ENCODE peak calls at places on chromosomes 12 and 14, in nine cellular contexts. One of them, this sample, is unnamed.

GRCh38 chr12:69366796-69367195 is 7.3 kb downstream of the YEATS4 start:
- DNase-seq in aorta: no peak
- DNase-seq in lung: no peak
- DNase-seq in transverse colon: no peak
- DNase-seq in neural progenitor cell: no peak
- DNase-seq in breast epithelium: no peak
- DNase-seq in AG04450: no peak
- DNase-seq in A549: no peak
- DNase-seq in fibroblast of lung: no peak
- DNase-seq in this sample: no peak

GRCh38 chr14:75426332-75427125 is 1.3 kb upstream of the JDP2 start:
- DNase-seq in neural progenitor cell: no peak
- DNase-seq in aorta: no peak
- DNase-seq in breast epithelium: no peak
- DNase-seq in AG04450: no peak
- DNase-seq in lung: no peak
- DNase-seq in fibroblast of lung: no peak
- DNase-seq in transverse colon: no peak
- DNase-seq in A549: no peak
- DNase-seq in this sample: no peak

GRCh38 chr12:15899282-15899870 is 11.8 kb upstream of the DERA start:
- DNase-seq in breast epithelium: no peak
- DNase-seq in lung: no peak
- DNase-seq in fibroblast of lung: peak
- DNase-seq in transverse colon: no peak
- DNase-seq in A549: no peak
- DNase-seq in aorta: no peak
- DNase-seq in AG04450: no peak
- DNase-seq in neural progenitor cell: peak
- DNase-seq in this sample: no peak

GRCh38 chr12:59698599-59698998 is 102.8 kb downstream of the SLC16A7 start:
- DNase-seq in A549: no peak
- DNase-seq in fibroblast of lung: peak
- DNase-seq in breast epithelium: no peak
- DNase-seq in transverse colon: no peak
- DNase-seq in lung: no peak
- DNase-seq in aorta: no peak
- DNase-seq in neural progenitor cell: no peak
- DNase-seq in AG04450: peak
- DNase-seq in this sample: no peak

GRCh38 chr12:116880817-116881324 is 370 bp downstream of the HRK start:
- DNase-seq in A549: peak
- DNase-seq in AG04450: no peak
- DNase-seq in transverse colon: peak
- DNase-seq in fibroblast of lung: peak
- DNase-seq in lung: no peak
- DNase-seq in neural progenitor cell: peak
- DNase-seq in aorta: no peak
- DNase-seq in breast epithelium: no peak
- DNase-seq in this sample: no peak

GRCh38 chr12:3097186-3097804 is 20.1 kb downstream of the TSPAN9 start:
- DNase-seq in neural progenitor cell: no peak
- DNase-seq in breast epithelium: no peak
- DNase-seq in A549: no peak
- DNase-seq in AG04450: no peak
- DNase-seq in lung: peak
- DNase-seq in aorta: peak
- DNase-seq in transverse colon: peak
- DNase-seq in fibroblast of lung: peak
- DNase-seq in this sample: no peak

GRCh38 chr14:91108941-91109611 is 4.8 kb upstream of the DGLUCY start:
- DNase-seq in AG04450: no peak
- DNase-seq in neural progenitor cell: no peak
- DNase-seq in lung: no peak
- DNase-seq in fibroblast of lung: no peak
- DNase-seq in aorta: peak
- DNase-seq in breast epithelium: peak
- DNase-seq in transverse colon: peak
- DNase-seq in A549: no peak
- DNase-seq in this sample: no peak

GRCh38 chr12:54572881-54573280 is 15.6 kb downstream of the PPP1R1A start:
- DNase-seq in breast epithelium: no peak
- DNase-seq in neural progenitor cell: no peak
- DNase-seq in lung: no peak
- DNase-seq in fibroblast of lung: no peak
- DNase-seq in transverse colon: no peak
- DNase-seq in aorta: no peak
- DNase-seq in AG04450: no peak
- DNase-seq in A549: no peak
- DNase-seq in this sample: no peak

GRCh38 chr12:47079365-47079893 is at the start of gene PCED1B:
- DNase-seq in fibroblast of lung: peak
- DNase-seq in breast epithelium: peak
- DNase-seq in A549: no peak
- DNase-seq in neural progenitor cell: peak
- DNase-seq in aorta: peak
- DNase-seq in transverse colon: peak
- DNase-seq in lung: peak
- DNase-seq in AG04450: no peak
- DNase-seq in this sample: no peak

GRCh38 chr12:70383484-70383883 is 17.4 kb downstream of the KCNMB4 start:
- DNase-seq in lung: no peak
- DNase-seq in fibroblast of lung: no peak
- DNase-seq in A549: no peak
- DNase-seq in neural progenitor cell: no peak
- DNase-seq in AG04450: no peak
- DNase-seq in aorta: no peak
- DNase-seq in breast epithelium: no peak
- DNase-seq in transverse colon: no peak
- DNase-seq in this sample: no peak

GRCh38 chr14:55843718-55844403 is 263.9 kb downstream of the KTN1 start:
- DNase-seq in fibroblast of lung: peak
- DNase-seq in neural progenitor cell: no peak
- DNase-seq in lung: no peak
- DNase-seq in A549: no peak
- DNase-seq in transverse colon: no peak
- DNase-seq in breast epithelium: no peak
- DNase-seq in AG04450: no peak
- DNase-seq in aorta: no peak
- DNase-seq in this sample: no peak

GRCh38 chr12:94187351-94187750 is 39.0 kb downstream of the PLXNC1 start:
- DNase-seq in A549: no peak
- DNase-seq in transverse colon: no peak
- DNase-seq in neural progenitor cell: no peak
- DNase-seq in fibroblast of lung: peak
- DNase-seq in lung: no peak
- DNase-seq in AG04450: no peak
- DNase-seq in aorta: no peak
- DNase-seq in breast epithelium: no peak
- DNase-seq in this sample: no peak
- H3K27ac ChIP-seq in A549: no peak
- H3K27ac ChIP-seq in transverse colon: no peak
- H3K27ac ChIP-seq in neural progenitor cell: no peak
- H3K27ac ChIP-seq in fibroblast of lung: no peak
- H3K27ac ChIP-seq in lung: no peak
- H3K27ac ChIP-seq in AG04450: no peak
- H3K27ac ChIP-seq in aorta: no peak
- H3K27ac ChIP-seq in breast epithelium: no peak
- H3K27ac ChIP-seq in this sample: no peak

GRCh38 chr12:109137055-109137454 is 20.7 kb downstream of the ACACB start:
- DNase-seq in lung: no peak
- DNase-seq in breast epithelium: no peak
- DNase-seq in aorta: no peak
- DNase-seq in A549: no peak
- DNase-seq in transverse colon: no peak
- DNase-seq in fibroblast of lung: no peak
- DNase-seq in neural progenitor cell: no peak
- DNase-seq in AG04450: no peak
- DNase-seq in this sample: no peak
- H3K27ac ChIP-seq in lung: no peak
- H3K27ac ChIP-seq in breast epithelium: peak
- H3K27ac ChIP-seq in aorta: no peak
- H3K27ac ChIP-seq in A549: no peak
- H3K27ac ChIP-seq in transverse colon: peak
- H3K27ac ChIP-seq in fibroblast of lung: no peak
- H3K27ac ChIP-seq in neural progenitor cell: no peak
- H3K27ac ChIP-seq in AG04450: no peak
- H3K27ac ChIP-seq in this sample: no peak

GRCh38 chr14:99737451-99737951 is 53.4 kb downstream of the CYP46A1 start:
- DNase-seq in lung: peak
- DNase-seq in A549: peak
- DNase-seq in AG04450: no peak
- DNase-seq in fibroblast of lung: no peak
- DNase-seq in neural progenitor cell: no peak
- DNase-seq in aorta: peak
- DNase-seq in transverse colon: no peak
- DNase-seq in breast epithelium: no peak
- DNase-seq in this sample: peak
- H3K27ac ChIP-seq in lung: peak
- H3K27ac ChIP-seq in A549: peak
- H3K27ac ChIP-seq in AG04450: no peak
- H3K27ac ChIP-seq in fibroblast of lung: no peak
- H3K27ac ChIP-seq in neural progenitor cell: no peak
- H3K27ac ChIP-seq in aorta: peak
- H3K27ac ChIP-seq in transverse colon: peak
- H3K27ac ChIP-seq in breast epithelium: no peak
- H3K27ac ChIP-seq in this sample: peak

DNA sequence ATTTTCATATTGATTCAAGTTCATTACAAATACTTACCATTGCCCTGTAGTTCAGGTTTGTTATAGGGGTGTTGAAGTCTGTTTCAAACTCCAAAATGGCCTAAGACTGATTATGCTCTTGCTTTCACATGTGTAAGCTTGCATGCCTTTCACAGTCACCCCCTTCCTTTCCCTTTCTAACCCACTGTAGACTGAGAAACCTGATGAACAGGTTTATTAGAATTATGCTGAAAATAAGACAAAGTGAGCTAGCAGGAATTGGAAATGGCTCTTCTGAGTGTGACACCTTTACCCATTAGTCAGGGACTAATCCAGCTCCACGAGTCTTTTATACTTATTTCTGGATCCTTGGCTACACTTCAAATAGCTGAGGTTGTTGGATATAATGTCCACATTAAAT is 38.9 kb downstream of the FBXO33 start:
- DNase-seq in A549: no peak
- DNase-seq in neural progenitor cell: no peak
- DNase-seq in transverse colon: no peak
- DNase-seq in fibroblast of lung: no peak
- DNase-seq in lung: no peak
- DNase-seq in AG04450: no peak
- DNase-seq in aorta: no peak
- DNase-seq in breast epithelium: no peak
- DNase-seq in this sample: no peak
- H3K27ac ChIP-seq in A549: no peak
- H3K27ac ChIP-seq in neural progenitor cell: no peak
- H3K27ac ChIP-seq in transverse colon: no peak
- H3K27ac ChIP-seq in fibroblast of lung: no peak
- H3K27ac ChIP-seq in lung: no peak
- H3K27ac ChIP-seq in AG04450: no peak
- H3K27ac ChIP-seq in aorta: no peak
- H3K27ac ChIP-seq in breast epithelium: no peak
- H3K27ac ChIP-seq in this sample: no peak

GRCh38 chr12:57470970-57471656 is 8.6 kb downstream of the ARHGAP9 start:
- DNase-seq in lung: no peak
- DNase-seq in fibroblast of lung: no peak
- DNase-seq in AG04450: no peak
- DNase-seq in transverse colon: peak
- DNase-seq in A549: no peak
- DNase-seq in aorta: no peak
- DNase-seq in neural progenitor cell: no peak
- DNase-seq in breast epithelium: no peak
- DNase-seq in this sample: no peak
- H3K27ac ChIP-seq in lung: no peak
- H3K27ac ChIP-seq in fibroblast of lung: no peak
- H3K27ac ChIP-seq in AG04450: no peak
- H3K27ac ChIP-seq in transverse colon: no peak
- H3K27ac ChIP-seq in A549: no peak
- H3K27ac ChIP-seq in aorta: no peak
- H3K27ac ChIP-seq in neural progenitor cell: no peak
- H3K27ac ChIP-seq in breast epithelium: no peak
- H3K27ac ChIP-seq in this sample: no peak

DNA sequence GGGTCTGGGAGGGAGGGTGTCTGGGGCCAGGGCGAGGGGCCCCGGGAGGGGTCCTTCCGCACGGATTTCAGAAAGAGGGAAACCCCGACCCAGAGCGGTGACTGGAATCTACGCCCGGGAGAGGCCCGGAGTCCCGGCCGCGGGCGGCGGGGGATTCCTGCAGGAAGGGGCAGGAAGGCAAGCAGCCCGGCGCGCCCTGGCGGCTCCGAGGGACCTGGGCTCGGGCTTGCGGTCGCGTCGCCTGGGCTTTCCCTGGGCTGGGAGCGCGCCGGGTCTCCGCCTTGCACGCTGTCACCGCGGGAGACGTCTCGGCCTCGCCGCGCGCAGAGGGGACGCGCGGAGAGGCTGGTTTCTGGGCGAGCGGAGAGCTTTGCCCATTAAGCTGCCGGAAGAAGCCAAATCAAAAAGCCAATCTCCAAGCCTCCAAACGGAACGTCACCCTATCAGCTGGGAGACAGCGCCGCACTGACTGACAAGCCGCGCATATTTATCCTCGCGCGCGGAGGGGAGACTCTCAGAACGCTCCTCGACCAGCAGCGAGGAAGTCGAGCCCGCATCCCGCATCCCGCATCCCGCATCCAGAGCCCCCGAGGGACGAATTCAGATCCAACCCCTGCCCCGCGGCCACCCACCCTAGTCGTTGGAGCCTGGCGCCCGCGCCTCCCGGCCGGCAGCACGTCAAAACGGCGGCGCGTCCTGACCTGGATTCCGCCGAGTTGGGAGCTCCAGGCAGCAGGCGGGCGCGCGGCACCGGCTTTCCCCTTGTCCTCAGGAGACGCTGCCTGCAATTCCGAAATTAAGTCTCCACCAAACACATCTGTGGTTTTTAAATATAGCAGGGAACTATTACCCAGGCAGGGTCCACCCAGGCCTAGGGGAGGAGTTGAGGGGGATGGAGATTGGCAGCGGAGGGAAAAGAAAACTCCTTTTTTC is at the start of gene SLC8A3:
- DNase-seq in lung: no peak
- DNase-seq in breast epithelium: no peak
- DNase-seq in transverse colon: no peak
- DNase-seq in A549: peak
- DNase-seq in aorta: no peak
- DNase-seq in fibroblast of lung: peak
- DNase-seq in AG04450: no peak
- DNase-seq in neural progenitor cell: peak
- DNase-seq in this sample: peak
- H3K27ac ChIP-seq in lung: no peak
- H3K27ac ChIP-seq in breast epithelium: no peak
- H3K27ac ChIP-seq in transverse colon: no peak
- H3K27ac ChIP-seq in A549: peak
- H3K27ac ChIP-seq in aorta: no peak
- H3K27ac ChIP-seq in fibroblast of lung: no peak
- H3K27ac ChIP-seq in AG04450: no peak
- H3K27ac ChIP-seq in neural progenitor cell: no peak
- H3K27ac ChIP-seq in this sample: no peak